ENCODE peak calls at places on chromosomes 1 and 21, in seven cellular contexts. N, S, M, U, V, R and X are unnamed samples.

GRCh38 chr1:200090252-200091159 is 63.0 kb downstream of the NR5A2 start:
- DNase-seq in N (peak), S (no peak), M (no peak), U (no peak), V (no peak), R (no peak), X (no peak)

GRCh38 chr1:84758968-84759491 is 68.8 kb upstream of the SSX2IP start:
- DNase-seq in N (no peak), S (no peak), M (no peak), U (no peak), V (no peak), R (no peak), X (peak)

GRCh38 chr1:43171876-43172531 is at the start of the genes CFAP57 and EBNA1BP2:
- DNase-seq in N (peak), S (peak), M (peak), U (peak), V (peak), R (peak), X (peak)

GRCh38 chr1:23450894-23451293 is 26.3 kb upstream of the TCEA3 start:
- DNase-seq in N (no peak), S (no peak), M (no peak), U (no peak), V (no peak), R (no peak), X (no peak)

GRCh38 chr1:203860396-203860951 is 925 bp upstream of the SNRPE start:
- DNase-seq in N (peak), S (peak), M (no peak), U (peak), V (no peak), R (no peak), X (peak)

GRCh38 chr1:95095833-95096217 is 21.3 kb upstream of the TLCD4 start:
- DNase-seq in N (no peak), S (no peak), M (no peak), U (no peak), V (no peak), R (no peak), X (no peak)

GRCh38 chr1:25795227-25795626 is 4.8 kb upstream of the SELENON start:
- DNase-seq in N (no peak), S (no peak), M (no peak), U (no peak), V (no peak), R (no peak), X (no peak)

GRCh38 chr1:3029481-3029961 is 8.3 kb downstream of the ACTRT2 start:
- DNase-seq in N (no peak), S (no peak), M (no peak), U (no peak), V (peak), R (peak), X (peak)

GRCh38 chr1:216804107-216804506 is 80.9 kb upstream of the ESRRG start:
- DNase-seq in N (no peak), S (no peak), M (no peak), U (no peak), V (no peak), R (no peak), X (no peak)

GRCh38 chr21:39349211-39350093 is 564 bp upstream of the HMGN1 start:
- DNase-seq in N (peak), S (peak), M (peak), U (peak), V (peak), R (peak), X (peak)
- TF ChIP-seq POLR2AphosphoS5 in N (peak), S (peak), M (peak), U (peak), V (peak), R (peak), X (peak)

GRCh38 chr1:35656148-35656862 is 15.0 kb upstream of the PSMB2 start:
- DNase-seq in N (no peak), S (no peak), M (no peak), U (no peak), V (no peak), R (no peak), X (no peak)
- TF ChIP-seq POLR2AphosphoS5 in N (no peak), S (no peak), M (no peak), U (no peak), V (no peak), R (no peak), X (no peak)

DNA sequence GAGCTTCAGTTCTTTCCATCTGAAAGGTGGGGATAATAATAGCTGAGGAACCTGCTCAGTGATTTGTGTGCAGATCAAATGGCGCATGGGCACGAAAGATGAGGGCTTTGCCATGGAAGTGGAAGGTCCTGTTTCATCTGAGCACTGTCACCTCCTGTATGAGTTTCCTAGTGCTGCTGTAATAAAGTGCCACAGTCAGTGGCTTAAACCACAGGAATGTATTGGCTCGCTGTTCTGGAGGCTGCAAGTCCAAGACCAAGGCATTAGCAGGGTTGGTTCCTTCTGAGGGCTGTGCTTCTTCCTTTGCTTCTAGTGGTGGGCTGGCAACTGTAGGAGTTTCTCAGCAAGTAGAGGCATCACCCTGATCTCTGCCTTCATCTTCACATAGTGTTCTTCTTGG is 51.1 kb upstream of the RBM15 start:
- DNase-seq in N (no peak), S (no peak), M (no peak), U (no peak), V (no peak), R (no peak), X (no peak)
- TF ChIP-seq POLR2AphosphoS5 in N (no peak), S (no peak), M (no peak), U (no peak), V (no peak), R (no peak), X (no peak)

GRCh38 chr21:42414928-42415769 is 11.4 kb downstream of the UBASH3A start:
- DNase-seq in N (no peak), S (no peak), M (no peak), U (peak), V (peak), R (no peak), X (no peak)
- TF ChIP-seq POLR2AphosphoS5 in N (no peak), S (no peak), M (no peak), U (no peak), V (no peak), R (no peak), X (no peak)

GRCh38 chr21:24369278-24369677 is 1238.0 kb downstream of the MRPL39 start:
- DNase-seq in N (no peak), S (no peak), M (no peak), U (no peak), V (no peak), R (no peak), X (no peak)
- TF ChIP-seq POLR2AphosphoS5 in N (no peak), S (no peak), M (no peak), U (no peak), V (no peak), R (no peak), X (no peak)

GRCh38 chr1:100353073-100353801 is 931 bp downstream of the CDC14A start:
- DNase-seq in N (peak), S (peak), M (no peak), U (peak), V (peak), R (no peak), X (no peak)
- TF ChIP-seq POLR2AphosphoS5 in N (no peak), S (no peak), M (no peak), U (no peak), V (no peak), R (no peak), X (no peak)

GRCh38 chr1:58089898-58090535 is 456.5 kb downstream of the OMA1 start:
- DNase-seq in N (peak), S (no peak), M (no peak), U (no peak), V (no peak), R (no peak), X (no peak)
- TF ChIP-seq POLR2AphosphoS5 in N (no peak), S (no peak), M (no peak), U (no peak), V (no peak), R (no peak), X (no peak)

GRCh38 chr1:227318003-227318851 is at the start of gene CDC42BPA:
- DNase-seq in N (peak), S (peak), M (no peak), U (peak), V (peak), R (peak), X (peak)

GRCh38 chr1:227316941-227317540 is 1.3 kb downstream of the CDC42BPA start:
- DNase-seq in N (no peak), S (no peak), M (no peak), U (no peak), V (no peak), R (no peak), X (no peak)

GRCh38 chr1:227316456-227316855 is 1.8 kb downstream of the CDC42BPA start:
- DNase-seq in N (no peak), S (no peak), M (no peak), U (no peak), V (no peak), R (no peak), X (no peak)

GRCh38 chr1:227318852-227319607 is 738 bp upstream of the CDC42BPA start:
- DNase-seq in N (peak), S (peak), M (no peak), U (peak), V (no peak), R (no peak), X (peak)

DNA sequence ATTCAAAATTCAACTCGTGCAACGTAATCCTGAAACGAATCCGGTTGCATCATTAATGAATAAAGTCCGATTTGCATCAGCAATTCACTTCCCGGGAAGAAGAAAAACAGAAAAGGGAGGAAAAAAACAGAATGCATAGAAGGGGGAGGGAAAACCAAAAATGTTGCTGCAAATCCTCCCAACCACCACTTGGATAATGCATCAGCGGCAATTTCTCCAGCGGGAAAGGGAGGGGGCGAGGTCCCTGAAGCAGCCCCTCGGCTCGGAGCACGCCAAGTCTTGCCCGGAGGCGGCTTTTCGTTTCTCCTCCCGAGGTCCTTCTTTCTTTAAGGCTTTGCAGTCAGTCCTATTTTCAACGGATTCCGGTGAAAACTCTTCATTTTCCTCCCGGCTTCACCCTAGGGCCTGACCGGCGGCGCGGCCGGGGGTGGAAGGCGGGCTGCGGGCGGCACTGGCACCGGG is 720 bp downstream of the CDC42BPA start:
- DNase-seq in N (peak), S (peak), M (peak), U (peak), V (no peak), R (no peak), X (peak)
- TF ChIP-seq POLR2AphosphoS5 in N (no peak), S (no peak), M (peak), U (peak), V (no peak), R (no peak), X (peak)

DNA sequence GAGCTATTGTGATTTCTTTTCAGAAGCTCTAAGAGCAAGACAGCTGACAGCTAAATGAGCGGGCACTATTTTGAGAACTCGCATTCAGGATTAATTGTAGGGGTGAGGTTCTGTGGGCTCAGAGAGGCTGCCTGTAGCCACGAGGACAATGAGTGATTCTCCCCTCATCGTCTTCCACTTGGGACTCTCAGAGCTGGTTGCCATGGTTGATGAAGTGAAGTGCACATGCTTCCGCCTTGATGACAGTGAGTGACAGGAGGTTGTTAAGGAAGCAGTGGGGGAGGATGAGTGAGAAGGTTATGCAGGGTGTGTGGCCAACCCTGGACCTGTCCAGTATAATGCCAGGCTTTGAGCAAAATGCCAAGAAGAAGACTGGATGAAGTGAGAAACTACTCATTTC is 341.7 kb downstream of the PCP4 start:
- DNase-seq in N (no peak), S (no peak), M (no peak), U (no peak), V (no peak), R (no peak), X (no peak)
- TF ChIP-seq POLR2AphosphoS5 in N (no peak), S (no peak), M (no peak), U (no peak), V (no peak), R (no peak), X (no peak)

DNA sequence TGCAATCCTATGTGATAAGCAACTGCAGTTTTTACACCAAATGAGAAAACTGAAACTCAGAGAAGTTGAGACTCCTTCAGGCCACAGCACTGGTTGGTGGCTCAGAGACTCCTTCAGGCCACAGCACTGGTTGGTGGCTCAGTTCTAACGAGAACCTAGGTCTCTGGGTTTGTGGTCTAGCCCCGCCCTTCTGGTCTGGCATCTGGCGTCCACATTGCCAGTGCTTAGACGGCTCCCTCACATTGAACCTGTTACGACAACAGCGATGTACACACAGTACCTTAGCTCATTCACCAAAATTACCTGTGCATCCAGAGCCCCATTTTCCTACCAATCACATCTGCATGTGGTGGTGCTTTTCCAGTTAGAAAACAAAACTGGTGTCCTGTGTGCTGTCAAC is 66.1 kb downstream of the NID1 start:
- DNase-seq in N (no peak), S (no peak), M (no peak), U (no peak), V (no peak), R (no peak), X (no peak)
- TF ChIP-seq POLR2AphosphoS5 in N (no peak), S (no peak), M (no peak), U (no peak), V (no peak), R (no peak), X (no peak)